ENCODE peak calls at places on chromosomes 2 and 18, in six cellular contexts. K, F, P, G, S and I are unnamed samples.

GRCh38 chr18:32545631-32546030 is 74.9 kb upstream of the GAREM1 start:
- DNase-seq in G (no peak), S (no peak), K (no peak), F (no peak), P (no peak), I (no peak)

GRCh38 chr2:241961454-241961853 is 91.9 kb downstream of the RTP5 start:
- DNase-seq in K (no peak), S (no peak), G (no peak), F (no peak), P (no peak), I (no peak)

GRCh38 chr2:66443977-66444855 is 9.3 kb downstream of the MEIS1 start:
- DNase-seq in S (no peak), G (no peak), F (no peak), P (no peak), K (no peak), I (no peak)

GRCh38 chr18:11664286-11664685 is 24.8 kb upstream of the GNAL start:
- DNase-seq in F (no peak), K (no peak), G (no peak), S (no peak), P (no peak), I (no peak)

GRCh38 chr2:66827851-66828250 is 392.9 kb downstream of the MEIS1 start:
- DNase-seq in S (no peak), G (no peak), K (no peak), F (no peak), P (no peak), I (no peak)

GRCh38 chr2:158893057-158893456 is 75.4 kb upstream of the TANC1 start:
- DNase-seq in K (no peak), G (no peak), S (no peak), F (no peak), P (no peak), I (no peak)

GRCh38 chr2:158966321-158966720 is 2.1 kb upstream of the TANC1 start:
- DNase-seq in G (no peak), S (no peak), K (no peak), F (no peak), P (no peak), I (no peak)

GRCh38 chr2:119826370-119826961 is 66.7 kb downstream of the PTPN4 start:
- DNase-seq in F (peak), S (peak), P (peak), K (no peak), G (peak), I (no peak)

GRCh38 chr2:136117909-136118818 is at the start of gene CXCR4:
- DNase-seq in G (peak), P (no peak), K (peak), S (peak), F (peak), I (peak)

GRCh38 chr2:101396352-101396717 is 9.0 kb upstream of the CREG2 start:
- DNase-seq in F (no peak), P (peak), G (no peak), K (no peak), S (peak), I (no peak)

GRCh38 chr18:77479047-77479446 is 229.4 kb downstream of the GALR1 start:
- DNase-seq in K (no peak), P (no peak), S (no peak), F (no peak), G (no peak), I (no peak)

GRCh38 chr2:76279142-76279541 is 568.4 kb upstream of the GCFC2 start:
- DNase-seq in P (no peak), K (no peak), G (no peak), F (no peak), S (no peak), I (no peak)

GRCh38 chr18:41744664-41745063 is 210.4 kb upstream of the PIK3C3 start:
- DNase-seq in G (no peak), F (peak), S (peak), K (no peak), P (no peak), I (no peak)

GRCh38 chr2:54808642-54809041 is 85.2 kb downstream of the EML6 start:
- DNase-seq in K (no peak), S (no peak), G (no peak), P (no peak), F (no peak), I (no peak)

GRCh38 chr2:206176886-206177285 is 17.2 kb downstream of the EEF1B2 start:
- DNase-seq in P (no peak), G (no peak), K (no peak), F (no peak), S (peak), I (no peak)

GRCh38 chr2:155203187-155203586 is 504.7 kb downstream of the KCNJ3 start:
- DNase-seq in S (no peak), K (no peak), P (no peak), F (no peak), G (no peak), I (no peak)

GRCh38 chr2:80302465-80303005 is 2.0 kb downstream of the LRRTM1 start:
- DNase-seq in P (no peak), S (no peak), F (peak), G (no peak), K (no peak), I (peak)

GRCh38 chr18:79552140-79552631 is 127.4 kb upstream of the CTDP1 start:
- DNase-seq in S (no peak), K (no peak), P (no peak), F (no peak), G (no peak), I (no peak)

GRCh38 chr2:7377861-7378569 is 460.8 kb downstream of the RNF144A start:
- DNase-seq in F (peak), K (no peak), G (no peak), S (no peak), P (no peak), I (no peak)

GRCh38 chr18:74896390-74896991 is 298.8 kb downstream of the ZNF407 start:
- DNase-seq in K (peak), F (peak), S (peak), P (peak), G (peak), I (peak)

GRCh38 chr2:85799215-85799956 is 45.6 kb downstream of the ATOH8 start:
- DNase-seq in S (no peak), K (peak), G (no peak), P (peak), F (no peak), I (no peak)

GRCh38 chr2:70099270-70099669 is 12.0 kb downstream of the PCBP1 start:
- DNase-seq in P (no peak), G (no peak), F (no peak), S (no peak), K (no peak), I (no peak)

GRCh38 chr18:9854801-9855676 is 30.7 kb upstream of the TXNDC2 start:
- DNase-seq in G (no peak), K (no peak), F (no peak), P (peak), S (no peak), I (no peak)

GRCh38 chr18:11021477-11021876 is 127.9 kb downstream of the PIEZO2 start:
- DNase-seq in P (no peak), S (no peak), K (no peak), G (no peak), F (no peak), I (no peak)

GRCh38 chr2:64913357-64913869 is 75.8 kb upstream of the SLC1A4 start:
- DNase-seq in G (peak), P (peak), S (no peak), K (peak), F (peak), I (peak)

GRCh38 chr2:36701391-36701795 is 4.9 kb downstream of the VIT start:
- DNase-seq in F (no peak), G (no peak), P (no peak), S (no peak), K (no peak), I (no peak)

GRCh38 chr2:139142252-139142651 is 362.1 kb upstream of the NXPH2 start:
- DNase-seq in K (peak), F (no peak), P (no peak), G (peak), S (peak), I (no peak)

GRCh38 chr18:22503803-22504202 is 86.1 kb upstream of the CTAGE1 start:
- DNase-seq in F (no peak), K (no peak), G (no peak), S (no peak), P (no peak), I (no peak)

GRCh38 chr2:203960791-203961190 is 24.2 kb downstream of the ICOS start:
- DNase-seq in S (no peak), G (no peak), F (no peak), K (no peak), P (no peak), I (no peak)

GRCh38 chr18:79922971-79923411 is 28.5 kb downstream of the SLC66A2 start:
- DNase-seq in S (no peak), F (no peak), K (no peak), G (no peak), P (no peak), I (no peak)

GRCh38 chr2:163465440-163465839 is 270.4 kb downstream of the FIGN start:
- DNase-seq in K (no peak), F (peak), S (no peak), P (no peak), G (no peak), I (no peak)

GRCh38 chr2:109166811-109167210 is 37.8 kb downstream of the SH3RF3 start:
- DNase-seq in G (no peak), K (no peak), P (no peak), S (no peak), F (no peak), I (no peak)
- TF ChIP-seq MAX in G (no peak), K (no peak), P (no peak), S (no peak), F (no peak), I (no peak)

DNA sequence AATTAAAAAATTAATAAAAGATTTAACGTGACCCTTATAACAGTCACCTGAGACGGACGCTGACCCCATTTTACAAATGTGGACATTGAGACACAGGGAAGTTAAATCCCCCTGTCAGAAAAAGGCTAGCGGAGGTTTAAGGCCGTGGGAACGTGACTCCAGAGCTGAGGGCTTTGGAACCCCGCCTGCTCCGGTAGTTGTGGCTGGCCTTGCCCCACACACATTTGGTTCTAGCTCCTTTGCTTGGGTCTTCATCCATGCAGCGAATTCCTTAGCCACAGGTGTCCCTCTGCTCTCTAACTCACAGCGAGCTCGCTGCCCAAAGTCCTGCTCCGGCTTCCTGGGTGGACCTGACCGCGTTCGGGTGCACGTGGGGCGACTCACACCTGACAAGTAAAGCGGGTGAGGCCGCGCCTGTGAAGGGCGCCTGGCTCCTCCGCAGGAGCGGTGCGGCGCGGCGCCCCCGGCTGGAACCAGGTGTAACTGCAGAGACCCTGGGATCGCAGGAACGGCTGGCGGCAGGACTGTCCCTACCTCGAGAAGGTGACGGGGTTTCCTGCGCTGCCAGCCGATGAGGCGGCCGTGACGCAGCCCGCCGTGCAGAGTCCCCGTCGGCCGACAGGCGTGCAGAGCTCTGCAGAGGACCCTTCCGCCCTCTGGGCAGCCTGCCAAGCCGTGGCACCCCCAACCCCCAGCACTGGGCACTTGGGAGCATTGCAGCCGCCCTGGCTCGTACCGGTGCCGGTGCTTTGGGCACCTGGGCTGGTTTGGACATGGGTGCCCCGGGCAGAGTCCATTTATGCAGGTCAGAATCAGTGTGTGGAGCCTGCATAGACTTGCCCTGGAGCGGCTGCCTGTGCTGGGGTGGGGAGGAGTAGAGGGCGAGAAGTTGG is 2.4 kb upstream of the PROC start:
- DNase-seq in K (peak), P (no peak), S (peak), F (peak), G (peak), I (peak)
- H2AFZ ChIP-seq in K (peak), P (no peak), S (peak), F (peak), G (peak), I (peak)

GRCh38 chr2:46461716-46462171 is 17.6 kb upstream of the TMEM247 start:
- DNase-seq in F (no peak), K (no peak), G (no peak), S (no peak), P (no peak), I (no peak)
- TF ChIP-seq POLR2AphosphoS5 in F (no peak), K (no peak), G (no peak), S (no peak), P (no peak), I (no peak)

GRCh38 chr2:5695641-5696350 is 3.6 kb downstream of the SOX11 start:
- DNase-seq in G (no peak), P (no peak), S (no peak), F (peak), K (no peak), I (peak)

GRCh38 chr2:5697554-5697953 is 5.4 kb downstream of the SOX11 start:
- DNase-seq in G (no peak), F (no peak), K (no peak), P (no peak), S (no peak), I (no peak)

GRCh38 chr2:5696351-5696740 is 4.2 kb downstream of the SOX11 start:
- DNase-seq in S (no peak), G (no peak), P (no peak), K (no peak), F (peak), I (no peak)

GRCh38 chr2:5698171-5698570 is 6.0 kb downstream of the SOX11 start:
- DNase-seq in P (no peak), S (no peak), G (no peak), K (no peak), F (no peak), I (no peak)

GRCh38 chr2:5696741-5697521 is 4.7 kb downstream of the SOX11 start:
- DNase-seq in F (peak), K (no peak), P (no peak), G (no peak), S (no peak), I (peak)
- TF ChIP-seq MAX in F (peak), K (no peak), P (no peak), G (no peak), S (no peak), I (peak)

GRCh38 chr18:4455113-4455811 is at the start of gene DLGAP1:
- DNase-seq in S (no peak), P (peak), G (no peak), K (no peak), F (peak), I (peak)
- H2AFZ ChIP-seq in S (peak), P (no peak), G (no peak), K (no peak), F (no peak), I (peak)

GRCh38 chr2:86807462-86808275 is 17.0 kb upstream of the CD8A start:
- DNase-seq in K (peak), G (no peak), P (peak), F (peak), S (peak), I (peak)

GRCh38 chr2:86807121-86807461 is 16.4 kb upstream of the CD8A start:
- DNase-seq in S (no peak), P (no peak), K (no peak), F (no peak), G (no peak), I (no peak)

GRCh38 chr2:86808315-86809161 is 17.8 kb upstream of the CD8A start:
- DNase-seq in K (peak), G (peak), F (peak), P (peak), S (peak), I (peak)

GRCh38 chr2:86806059-86806857 is 15.5 kb upstream of the CD8A start:
- DNase-seq in G (no peak), F (no peak), K (no peak), P (no peak), S (no peak), I (no peak)

GRCh38 chr2:86809481-86810121 is 18.9 kb upstream of the CD8A start:
- DNase-seq in F (no peak), P (no peak), S (no peak), K (no peak), G (no peak), I (no peak)
- TF ChIP-seq POLR2AphosphoS5 in F (no peak), P (no peak), S (no peak), K (no peak), G (no peak), I (no peak)